ENCODE peak calls at places on chromosome 19, in six cellular contexts. One of them, this sample, is unnamed.

GRCh38 chr19:19064811-19065745 is 1.3 kb downstream of the SLC25A42 start:
- DNase-seq in K562: no peak
- DNase-seq in transverse colon: peak; percentile 36
- DNase-seq in H1: no peak
- DNase-seq in suprapubic skin: no peak
- DNase-seq in GM23338: peak; percentile 34
- DNase-seq in this sample: no peak

GRCh38 chr19:48350856-48351255 is 12.9 kb downstream of the TMEM143 start:
- DNase-seq in K562: no peak
- DNase-seq in suprapubic skin: no peak
- DNase-seq in GM23338: no peak
- DNase-seq in transverse colon: no peak
- DNase-seq in H1: no peak
- DNase-seq in this sample: no peak

GRCh38 chr19:19628499-19629134 is 597 bp upstream of the LPAR2 start:
- DNase-seq in GM23338: peak; percentile 96
- DNase-seq in suprapubic skin: no peak
- DNase-seq in H1: peak; percentile 73
- DNase-seq in transverse colon: peak; percentile 69
- DNase-seq in K562: no peak
- DNase-seq in this sample: peak; percentile 85

GRCh38 chr19:543912-544608 is at the start of gene GZMM:
- DNase-seq in transverse colon: peak; percentile 32
- DNase-seq in H1: no peak
- DNase-seq in GM23338: no peak
- DNase-seq in K562: peak; percentile 63
- DNase-seq in suprapubic skin: no peak
- DNase-seq in this sample: no peak

GRCh38 chr19:31502536-31503170 is 153.4 kb upstream of the TSHZ3 start:
- DNase-seq in H1: no peak
- DNase-seq in K562: no peak
- DNase-seq in transverse colon: no peak
- DNase-seq in suprapubic skin: peak; percentile 61
- DNase-seq in GM23338: no peak
- DNase-seq in this sample: no peak

GRCh38 chr19:31548941-31549340 is 199.7 kb upstream of the TSHZ3 start:
- DNase-seq in GM23338: peak; percentile 50
- DNase-seq in transverse colon: no peak
- DNase-seq in K562: no peak
- DNase-seq in H1: no peak
- DNase-seq in suprapubic skin: no peak
- DNase-seq in this sample: no peak

GRCh38 chr19:53511933-53512374 is 26.0 kb upstream of the ZNF331 start:
- DNase-seq in suprapubic skin: no peak
- DNase-seq in transverse colon: peak; percentile 53
- DNase-seq in K562: peak; percentile 63
- DNase-seq in H1: peak; percentile 59
- DNase-seq in GM23338: peak; percentile 96
- DNase-seq in this sample: peak; percentile 64

GRCh38 chr19:30492581-30492980 is 120.4 kb downstream of the ZNF536 start:
- DNase-seq in K562: no peak
- DNase-seq in GM23338: peak; percentile 32
- DNase-seq in transverse colon: no peak
- DNase-seq in H1: peak; percentile 2
- DNase-seq in suprapubic skin: no peak
- DNase-seq in this sample: no peak

GRCh38 chr19:4088975-4089374 is 22.3 kb upstream of the ZBTB7A start:
- DNase-seq in K562: no peak
- DNase-seq in H1: no peak
- DNase-seq in transverse colon: no peak
- DNase-seq in suprapubic skin: no peak
- DNase-seq in GM23338: no peak
- DNase-seq in this sample: no peak

GRCh38 chr19:1861599-1862031 is 1.8 kb downstream of the KLF16 start:
- DNase-seq in H1: no peak
- DNase-seq in GM23338: no peak
- DNase-seq in K562: no peak
- DNase-seq in transverse colon: no peak
- DNase-seq in suprapubic skin: no peak
- DNase-seq in this sample: no peak

GRCh38 chr19:44846455-44847143 is 502 bp downstream of the NECTIN2 start:
- DNase-seq in H1: no peak
- DNase-seq in GM23338: peak; percentile 98
- DNase-seq in suprapubic skin: no peak
- DNase-seq in K562: no peak
- DNase-seq in transverse colon: peak; percentile 48
- DNase-seq in this sample: no peak

GRCh38 chr19:40751065-40751923 is at the start of gene SNRPA:
- DNase-seq in transverse colon: peak; percentile 98
- DNase-seq in GM23338: peak; percentile 100
- DNase-seq in H1: peak; percentile 93
- DNase-seq in K562: peak; percentile 85
- DNase-seq in suprapubic skin: peak; percentile 99
- DNase-seq in this sample: peak; percentile 98

GRCh38 chr19:8640402-8641004 is 10.1 kb downstream of the NFILZ start:
- DNase-seq in suprapubic skin: peak; percentile 84
- DNase-seq in K562: no peak
- DNase-seq in transverse colon: peak; percentile 36
- DNase-seq in H1: no peak
- DNase-seq in GM23338: no peak
- DNase-seq in this sample: peak; percentile 34

GRCh38 chr19:51690359-51691121 is 2.6 kb upstream of the SPACA6 start:
- DNase-seq in transverse colon: peak; percentile 59
- DNase-seq in suprapubic skin: no peak
- DNase-seq in GM23338: peak; percentile 84
- DNase-seq in H1: no peak
- DNase-seq in K562: peak; percentile 87
- DNase-seq in this sample: peak; percentile 58

GRCh38 chr19:30407310-30407709 is 35.1 kb downstream of the ZNF536 start:
- DNase-seq in suprapubic skin: no peak
- DNase-seq in H1: no peak
- DNase-seq in transverse colon: no peak
- DNase-seq in K562: no peak
- DNase-seq in GM23338: no peak
- DNase-seq in this sample: no peak

GRCh38 chr19:1122972-1123363 is 19.2 kb downstream of the GPX4 start:
- DNase-seq in GM23338: peak; percentile 93
- DNase-seq in suprapubic skin: no peak
- DNase-seq in K562: peak; percentile 99
- DNase-seq in transverse colon: peak; percentile 85
- DNase-seq in H1: no peak
- DNase-seq in this sample: peak; percentile 80

GRCh38 chr19:6774821-6775707 is 2.6 kb downstream of the VAV1 start:
- DNase-seq in GM23338: no peak
- DNase-seq in K562: no peak
- DNase-seq in H1: no peak
- DNase-seq in transverse colon: no peak
- DNase-seq in suprapubic skin: no peak
- DNase-seq in this sample: no peak

GRCh38 chr19:6856749-6857372 is 30.5 kb upstream of the ADGRE1 start:
- DNase-seq in H1: no peak
- DNase-seq in K562: no peak
- DNase-seq in transverse colon: no peak
- DNase-seq in GM23338: no peak
- DNase-seq in suprapubic skin: no peak
- DNase-seq in this sample: no peak

GRCh38 chr19:6570754-6571153 is 20.2 kb downstream of the CD70 start:
- DNase-seq in suprapubic skin: no peak
- DNase-seq in K562: no peak
- DNase-seq in transverse colon: no peak
- DNase-seq in H1: no peak
- DNase-seq in GM23338: no peak
- DNase-seq in this sample: no peak

GRCh38 chr19:29393915-29394460 is 131.8 kb upstream of the VSTM2B start:
- DNase-seq in K562: no peak
- DNase-seq in transverse colon: no peak
- DNase-seq in GM23338: peak; percentile 56
- DNase-seq in suprapubic skin: no peak
- DNase-seq in H1: no peak
- DNase-seq in this sample: no peak

GRCh38 chr19:37914908-37915307 is 7.9 kb downstream of the SIPA1L3 start:
- DNase-seq in GM23338: no peak
- DNase-seq in transverse colon: no peak
- DNase-seq in H1: no peak
- DNase-seq in suprapubic skin: no peak
- DNase-seq in K562: no peak
- DNase-seq in this sample: no peak

GRCh38 chr19:49856574-49857021 is 5.6 kb downstream of the PTOV1 start:
- DNase-seq in GM23338: no peak
- DNase-seq in suprapubic skin: no peak
- DNase-seq in H1: no peak
- DNase-seq in transverse colon: no peak
- DNase-seq in K562: no peak
- DNase-seq in this sample: no peak

GRCh38 chr19:8120636-8121480 is 28.5 kb downstream of the FBN3 start:
- DNase-seq in suprapubic skin: no peak
- DNase-seq in H1: peak; percentile 17
- DNase-seq in GM23338: peak; percentile 72
- DNase-seq in K562: no peak
- DNase-seq in transverse colon: no peak
- DNase-seq in this sample: no peak

GRCh38 chr19:4183967-4184717 is 1.7 kb downstream of the ANKRD24 start:
- DNase-seq in GM23338: no peak
- DNase-seq in suprapubic skin: no peak
- DNase-seq in transverse colon: no peak
- DNase-seq in K562: no peak
- DNase-seq in H1: no peak
- DNase-seq in this sample: no peak

GRCh38 chr19:16315825-16316505 is 8.7 kb upstream of the KLF2 start:
- DNase-seq in K562: peak; percentile 79
- DNase-seq in suprapubic skin: no peak
- DNase-seq in H1: no peak
- DNase-seq in GM23338: no peak
- DNase-seq in transverse colon: peak; percentile 45
- DNase-seq in this sample: no peak

GRCh38 chr19:29475469-29475868 is 50.3 kb upstream of the VSTM2B start:
- DNase-seq in H1: no peak
- DNase-seq in K562: no peak
- DNase-seq in transverse colon: no peak
- DNase-seq in GM23338: no peak
- DNase-seq in suprapubic skin: no peak
- DNase-seq in this sample: no peak

GRCh38 chr19:18349524-18350128 is 9.2 kb downstream of the PGPEP1 start:
- DNase-seq in suprapubic skin: no peak
- DNase-seq in K562: peak; percentile 59
- DNase-seq in H1: no peak
- DNase-seq in transverse colon: peak; percentile 63
- DNase-seq in GM23338: peak; percentile 79
- DNase-seq in this sample: peak; percentile 67

GRCh38 chr19:55461974-55462628 is 659 bp upstream of the ISOC2 start:
- DNase-seq in suprapubic skin: no peak
- DNase-seq in transverse colon: no peak
- DNase-seq in H1: no peak
- DNase-seq in GM23338: no peak
- DNase-seq in K562: peak; percentile 76
- DNase-seq in this sample: no peak
- TF ChIP-seq POLR2AphosphoS5 in suprapubic skin: no peak
- TF ChIP-seq POLR2AphosphoS5 in transverse colon: no peak
- TF ChIP-seq POLR2AphosphoS5 in H1: no peak
- TF ChIP-seq POLR2AphosphoS5 in GM23338: no peak
- TF ChIP-seq POLR2AphosphoS5 in K562: peak; percentile 22
- TF ChIP-seq POLR2AphosphoS5 in this sample: peak; percentile 52

GRCh38 chr19:46783670-46784069 is 4.7 kb downstream of the SLC1A5 start:
- DNase-seq in suprapubic skin: no peak
- DNase-seq in H1: no peak
- DNase-seq in GM23338: no peak
- DNase-seq in K562: peak; percentile 29
- DNase-seq in transverse colon: no peak
- DNase-seq in this sample: no peak
- H3K4me3 ChIP-seq in suprapubic skin: peak overlapping the region; percentile 95
- H3K4me3 ChIP-seq in H1: peak overlapping the region; percentile 78
- H3K4me3 ChIP-seq in GM23338: peak overlapping the region; percentile 98
- H3K4me3 ChIP-seq in K562: peak overlapping the region; percentile 91
- H3K4me3 ChIP-seq in transverse colon: no peak overlapping the region
- H3K4me3 ChIP-seq in this sample: no peak overlapping the region

DNA sequence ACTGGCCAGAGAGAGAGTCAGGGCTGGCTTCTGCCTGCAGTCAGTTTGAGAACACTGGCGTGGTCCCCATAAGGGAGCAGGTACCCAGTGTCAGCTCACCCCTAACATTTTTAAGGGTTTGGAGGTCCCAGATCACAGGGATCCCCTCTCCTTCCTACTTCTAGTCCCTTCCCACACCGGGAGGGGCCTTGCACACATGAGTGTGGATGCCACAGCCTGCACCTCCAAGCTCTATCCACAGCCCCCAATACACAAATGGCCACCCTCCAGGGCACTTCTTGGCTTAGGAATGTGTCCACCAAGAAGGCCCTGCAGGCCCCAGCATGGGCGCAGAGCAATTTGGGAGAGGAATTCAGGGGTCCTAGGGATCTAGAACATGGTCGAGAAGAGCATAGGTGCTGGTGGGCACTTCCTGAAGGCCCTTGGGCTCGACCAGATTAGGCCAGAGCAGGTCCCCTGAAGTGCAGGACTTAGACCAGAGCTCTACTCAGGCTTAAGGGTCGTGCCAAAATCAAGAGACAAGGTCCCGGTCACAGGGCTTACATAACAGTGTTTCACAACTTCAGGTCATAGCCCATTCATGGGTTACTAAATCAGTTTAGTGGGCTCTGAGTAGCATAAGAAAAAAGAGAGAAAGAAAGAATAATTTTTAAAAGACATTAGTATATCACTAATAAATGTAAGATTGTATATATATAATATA is 16.0 kb downstream of the FXYD5 start:
- DNase-seq in H1: no peak
- DNase-seq in K562: no peak
- DNase-seq in GM23338: no peak
- DNase-seq in suprapubic skin: no peak
- DNase-seq in transverse colon: no peak
- DNase-seq in this sample: no peak
- TF ChIP-seq POLR2AphosphoS5 in H1: no peak
- TF ChIP-seq POLR2AphosphoS5 in K562: no peak
- TF ChIP-seq POLR2AphosphoS5 in GM23338: peak; percentile 12
- TF ChIP-seq POLR2AphosphoS5 in suprapubic skin: no peak
- TF ChIP-seq POLR2AphosphoS5 in transverse colon: no peak
- TF ChIP-seq POLR2AphosphoS5 in this sample: no peak

DNA sequence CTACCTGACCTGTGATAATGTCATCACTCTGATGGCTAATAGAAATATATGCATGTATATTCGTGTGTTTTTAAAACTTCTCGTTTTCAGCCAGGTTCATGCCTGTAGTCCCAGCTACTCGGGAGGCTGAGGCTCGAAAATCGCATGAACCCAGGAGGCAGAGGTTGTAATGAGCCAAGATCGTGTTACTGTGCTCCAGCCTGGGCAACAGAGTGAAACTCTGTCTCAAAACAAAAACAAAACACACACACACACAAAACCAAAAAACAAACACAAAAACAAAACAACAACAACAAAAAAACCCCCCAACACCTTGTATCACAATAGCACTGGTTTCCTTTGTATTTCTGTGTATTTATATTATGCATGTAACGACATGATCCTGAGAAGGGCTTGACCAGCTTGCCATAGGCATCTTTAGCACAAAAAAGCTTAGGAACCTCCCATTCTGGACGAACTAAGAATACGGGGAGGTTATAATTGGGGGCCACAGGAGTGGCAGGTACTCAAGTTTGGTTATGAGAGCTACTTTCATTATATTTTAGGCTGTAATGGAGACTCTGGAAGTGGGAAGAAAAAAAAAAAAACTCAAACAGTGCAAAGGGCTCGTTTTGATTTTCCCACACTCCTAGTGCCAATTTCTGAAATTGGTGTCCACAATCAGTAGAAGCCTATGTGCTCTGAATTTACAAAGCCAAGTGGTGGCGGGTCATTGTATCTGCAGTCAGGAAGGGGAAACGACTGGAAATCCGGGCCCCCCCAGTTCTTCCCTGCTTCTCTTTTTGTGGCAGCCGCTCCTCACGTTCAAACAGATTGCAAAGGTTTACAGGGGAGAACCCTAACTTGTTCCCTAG is 1.2 kb upstream of the ACP7 start:
- DNase-seq in transverse colon: no peak
- DNase-seq in H1: no peak
- DNase-seq in K562: no peak
- DNase-seq in GM23338: no peak
- DNase-seq in suprapubic skin: no peak
- DNase-seq in this sample: no peak
- H3K4me3 ChIP-seq in transverse colon: no peak overlapping the region
- H3K4me3 ChIP-seq in H1: peak overlapping the region; percentile 63
- H3K4me3 ChIP-seq in K562: no peak overlapping the region
- H3K4me3 ChIP-seq in GM23338: peak overlapping the region; percentile 73
- H3K4me3 ChIP-seq in suprapubic skin: peak overlapping the region; percentile 41
- H3K4me3 ChIP-seq in this sample: peak overlapping the region; percentile 31